ENCODE peak calls at places on chromosomes 13 and 19, in ten cellular contexts. One of them, this sample, is unnamed.

GRCh38 chr13:104809483-104809882 is 1726.0 kb downstream of the EFNB2 start:
- DNase-seq in ascending aorta: no peak
- DNase-seq in tibial nerve: no peak
- DNase-seq in thoracic aorta: no peak
- DNase-seq in prostate gland: no peak
- DNase-seq in CD8-positive, alpha-beta T cell: no peak
- DNase-seq in osteoblast: no peak
- DNase-seq in lower lobe of right lung: no peak
- DNase-seq in NT2/D1: no peak
- DNase-seq in fibroblast of lung: peak; percentile 52
- DNase-seq in this sample: no peak

GRCh38 chr13:35552172-35552844 is 75.8 kb upstream of the MAB21L1 start:
- DNase-seq in ascending aorta: no peak
- DNase-seq in tibial nerve: no peak
- DNase-seq in thoracic aorta: no peak
- DNase-seq in prostate gland: no peak
- DNase-seq in CD8-positive, alpha-beta T cell: no peak
- DNase-seq in osteoblast: no peak
- DNase-seq in lower lobe of right lung: no peak
- DNase-seq in NT2/D1: no peak
- DNase-seq in fibroblast of lung: peak; percentile 18
- DNase-seq in this sample: no peak

GRCh38 chr19:57830071-57830602 is at the start of gene ZNF587B:
- DNase-seq in ascending aorta: no peak
- DNase-seq in tibial nerve: peak; percentile 35
- DNase-seq in thoracic aorta: no peak
- DNase-seq in prostate gland: peak; percentile 35
- DNase-seq in CD8-positive, alpha-beta T cell: peak; percentile 11
- DNase-seq in osteoblast: peak; percentile 86
- DNase-seq in lower lobe of right lung: peak; percentile 67
- DNase-seq in NT2/D1: peak; percentile 85
- DNase-seq in fibroblast of lung: peak; percentile 84
- DNase-seq in this sample: peak; percentile 85

GRCh38 chr13:92967923-92968322 is 258.7 kb upstream of the GPC6 start:
- DNase-seq in ascending aorta: no peak
- DNase-seq in tibial nerve: no peak
- DNase-seq in thoracic aorta: no peak
- DNase-seq in prostate gland: no peak
- DNase-seq in CD8-positive, alpha-beta T cell: no peak
- DNase-seq in osteoblast: no peak
- DNase-seq in lower lobe of right lung: no peak
- DNase-seq in NT2/D1: no peak
- DNase-seq in fibroblast of lung: no peak
- DNase-seq in this sample: no peak

GRCh38 chr19:45664575-45664974 is 3.4 kb upstream of the GIPR start:
- DNase-seq in ascending aorta: no peak
- DNase-seq in tibial nerve: no peak
- DNase-seq in thoracic aorta: no peak
- DNase-seq in prostate gland: no peak
- DNase-seq in CD8-positive, alpha-beta T cell: no peak
- DNase-seq in osteoblast: peak; percentile 49
- DNase-seq in lower lobe of right lung: no peak
- DNase-seq in NT2/D1: no peak
- DNase-seq in fibroblast of lung: no peak
- DNase-seq in this sample: no peak

GRCh38 chr13:31476753-31477152 is 262.6 kb upstream of the RXFP2 start:
- DNase-seq in ascending aorta: no peak
- DNase-seq in tibial nerve: no peak
- DNase-seq in thoracic aorta: no peak
- DNase-seq in prostate gland: no peak
- DNase-seq in CD8-positive, alpha-beta T cell: no peak
- DNase-seq in osteoblast: peak; percentile 4
- DNase-seq in lower lobe of right lung: no peak
- DNase-seq in NT2/D1: no peak
- DNase-seq in fibroblast of lung: peak; percentile 28
- DNase-seq in this sample: no peak

GRCh38 chr13:102091231-102091630 is 310.6 kb downstream of the FGF14 start:
- DNase-seq in ascending aorta: no peak
- DNase-seq in tibial nerve: no peak
- DNase-seq in thoracic aorta: no peak
- DNase-seq in prostate gland: no peak
- DNase-seq in CD8-positive, alpha-beta T cell: no peak
- DNase-seq in osteoblast: no peak
- DNase-seq in lower lobe of right lung: no peak
- DNase-seq in NT2/D1: peak; percentile 52
- DNase-seq in fibroblast of lung: no peak
- DNase-seq in this sample: no peak

GRCh38 chr13:77893066-77893465 is 25.6 kb downstream of the EDNRB start:
- DNase-seq in ascending aorta: no peak
- DNase-seq in tibial nerve: no peak
- DNase-seq in thoracic aorta: no peak
- DNase-seq in prostate gland: no peak
- DNase-seq in CD8-positive, alpha-beta T cell: no peak
- DNase-seq in osteoblast: no peak
- DNase-seq in lower lobe of right lung: no peak
- DNase-seq in NT2/D1: no peak
- DNase-seq in fibroblast of lung: no peak
- DNase-seq in this sample: no peak

DNA sequence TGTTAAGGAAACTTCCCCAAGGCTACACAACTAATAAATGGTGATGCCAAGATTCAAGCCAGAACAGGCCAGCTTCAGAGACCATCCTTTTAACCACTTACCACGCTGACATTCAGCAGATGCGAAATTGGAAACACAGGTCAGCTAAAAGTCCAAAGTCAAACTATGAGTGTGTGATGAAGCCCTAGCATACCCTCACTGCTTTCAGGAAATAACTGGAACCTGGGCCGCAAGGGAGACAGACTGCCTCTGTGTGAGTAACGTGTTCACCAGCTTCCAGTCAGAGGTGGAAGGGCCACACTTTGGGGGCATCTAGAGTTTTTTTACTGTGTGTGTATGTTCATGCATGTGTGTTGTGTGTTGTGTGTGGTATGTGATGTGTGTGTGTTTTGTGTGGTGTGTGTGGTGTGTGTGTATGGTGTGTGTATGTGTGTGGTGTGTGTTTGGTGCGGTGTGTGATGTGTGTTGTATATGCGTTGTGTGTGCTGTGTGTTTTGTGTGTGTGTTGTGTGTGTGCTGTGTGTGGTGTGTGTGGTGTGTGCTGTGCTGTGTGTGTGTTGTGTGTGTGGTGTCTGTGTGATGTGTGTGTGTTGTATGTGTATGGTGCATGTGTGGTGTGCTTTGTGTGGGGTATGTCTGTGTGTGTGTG is 12.5 kb upstream of the PDX1 start:
- DNase-seq in ascending aorta: no peak
- DNase-seq in tibial nerve: no peak
- DNase-seq in thoracic aorta: no peak
- DNase-seq in prostate gland: no peak
- DNase-seq in CD8-positive, alpha-beta T cell: no peak
- DNase-seq in osteoblast: no peak
- DNase-seq in lower lobe of right lung: no peak
- DNase-seq in NT2/D1: no peak
- DNase-seq in fibroblast of lung: no peak
- DNase-seq in this sample: no peak
- H3K27me3 ChIP-seq in ascending aorta: no peaks in the 10 kb centered on the region
- H3K27me3 ChIP-seq in tibial nerve: no peaks in the 10 kb centered on the region
- H3K27me3 ChIP-seq in thoracic aorta: no peaks in the 10 kb centered on the region
- H3K27me3 ChIP-seq in prostate gland: no peaks in the 10 kb centered on the region
- H3K27me3 ChIP-seq in CD8-positive, alpha-beta T cell: no peaks in the 10 kb centered on the region
- H3K27me3 ChIP-seq in osteoblast: no peaks in the 10 kb centered on the region
- H3K27me3 ChIP-seq in lower lobe of right lung: peaks cover 61% of the 10 kb centered on the region
- H3K27me3 ChIP-seq in NT2/D1: peaks cover 11% of the 10 kb centered on the region
- H3K27me3 ChIP-seq in fibroblast of lung: peaks cover 4% of the 10 kb centered on the region
- H3K27me3 ChIP-seq in this sample: no peaks in the 10 kb centered on the region

GRCh38 chr13:99985243-99985874 is 3.8 kb downstream of the ZIC2 start:
- DNase-seq in ascending aorta: no peak
- DNase-seq in tibial nerve: no peak
- DNase-seq in thoracic aorta: no peak
- DNase-seq in prostate gland: no peak
- DNase-seq in CD8-positive, alpha-beta T cell: no peak
- DNase-seq in osteoblast: peak; percentile 73
- DNase-seq in lower lobe of right lung: no peak
- DNase-seq in NT2/D1: no peak
- DNase-seq in fibroblast of lung: no peak
- DNase-seq in this sample: no peak

GRCh38 chr13:99984134-99984462 is 2.5 kb downstream of the ZIC2 start:
- DNase-seq in ascending aorta: no peak
- DNase-seq in tibial nerve: no peak
- DNase-seq in thoracic aorta: no peak
- DNase-seq in prostate gland: no peak
- DNase-seq in CD8-positive, alpha-beta T cell: no peak
- DNase-seq in osteoblast: peak; percentile 60
- DNase-seq in lower lobe of right lung: no peak
- DNase-seq in NT2/D1: no peak
- DNase-seq in fibroblast of lung: no peak
- DNase-seq in this sample: no peak

GRCh38 chr13:99985886-99986527 is 4.4 kb downstream of the ZIC2 start:
- DNase-seq in ascending aorta: no peak
- DNase-seq in tibial nerve: no peak
- DNase-seq in thoracic aorta: no peak
- DNase-seq in prostate gland: no peak
- DNase-seq in CD8-positive, alpha-beta T cell: no peak
- DNase-seq in osteoblast: peak; percentile 58
- DNase-seq in lower lobe of right lung: no peak
- DNase-seq in NT2/D1: no peak
- DNase-seq in fibroblast of lung: no peak
- DNase-seq in this sample: no peak

GRCh38 chr13:99983401-99984133 is 2.0 kb downstream of the ZIC2 start:
- DNase-seq in ascending aorta: no peak
- DNase-seq in tibial nerve: no peak
- DNase-seq in thoracic aorta: no peak
- DNase-seq in prostate gland: no peak
- DNase-seq in CD8-positive, alpha-beta T cell: no peak
- DNase-seq in osteoblast: peak; percentile 69
- DNase-seq in lower lobe of right lung: no peak
- DNase-seq in NT2/D1: no peak
- DNase-seq in fibroblast of lung: no peak
- DNase-seq in this sample: no peak

DNA sequence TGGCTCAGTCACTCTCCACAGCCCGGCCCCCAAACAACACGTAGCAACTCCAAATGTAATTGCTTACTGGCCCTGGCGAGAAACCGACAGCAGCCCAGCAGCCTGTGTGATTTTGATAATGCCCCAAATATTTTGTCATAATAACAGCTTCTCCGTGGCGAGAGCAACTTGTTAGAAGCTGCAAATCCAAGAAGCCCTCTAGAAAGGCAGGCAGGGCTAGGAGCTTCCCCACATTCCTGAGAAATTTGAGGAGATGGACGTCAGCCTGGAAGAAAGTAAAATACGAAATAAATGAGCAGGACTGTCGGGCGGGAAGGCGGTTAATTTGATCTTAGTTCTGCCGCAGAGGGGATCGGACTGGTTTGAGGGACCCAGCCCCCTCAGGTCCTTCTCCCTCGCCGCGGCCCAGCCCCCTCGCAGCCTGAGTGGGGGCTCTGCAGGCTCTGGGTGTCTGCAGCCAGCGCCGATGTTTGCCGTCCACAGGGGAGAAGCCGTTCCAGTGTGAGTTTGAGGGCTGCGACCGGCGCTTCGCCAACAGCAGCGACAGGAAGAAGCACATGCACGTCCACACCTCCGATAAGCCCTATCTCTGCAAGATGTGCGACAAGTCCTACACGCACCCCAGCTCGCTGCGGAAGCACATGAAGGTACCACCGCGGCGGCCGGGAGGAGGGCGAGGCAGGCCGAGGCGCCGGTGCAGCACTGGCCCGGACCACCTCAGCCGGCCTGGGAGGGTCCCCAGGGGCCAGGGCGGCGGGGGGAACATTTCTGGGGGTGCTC is 3.1 kb downstream of the ZIC2 start:
- DNase-seq in ascending aorta: no peak
- DNase-seq in tibial nerve: no peak
- DNase-seq in thoracic aorta: no peak
- DNase-seq in prostate gland: no peak
- DNase-seq in CD8-positive, alpha-beta T cell: no peak
- DNase-seq in osteoblast: peak; percentile 79
- DNase-seq in lower lobe of right lung: no peak
- DNase-seq in NT2/D1: no peak
- DNase-seq in fibroblast of lung: no peak
- DNase-seq in this sample: no peak
- H3K27me3 ChIP-seq in ascending aorta: peaks cover 53% of the 10 kb centered on the region
- H3K27me3 ChIP-seq in tibial nerve: peaks cover 8% of the 10 kb centered on the region
- H3K27me3 ChIP-seq in thoracic aorta: peaks cover 60% of the 10 kb centered on the region
- H3K27me3 ChIP-seq in prostate gland: peaks cover 67% of the 10 kb centered on the region
- H3K27me3 ChIP-seq in CD8-positive, alpha-beta T cell: peaks cover 71% of the 10 kb centered on the region
- H3K27me3 ChIP-seq in osteoblast: peaks cover 87% of the 10 kb centered on the region
- H3K27me3 ChIP-seq in lower lobe of right lung: peaks cover 98% of the 10 kb centered on the region
- H3K27me3 ChIP-seq in NT2/D1: peaks cover 47% of the 10 kb centered on the region
- H3K27me3 ChIP-seq in fibroblast of lung: peaks cover 74% of the 10 kb centered on the region
- H3K27me3 ChIP-seq in this sample: peaks cover 77% of the 10 kb centered on the region

DNA sequence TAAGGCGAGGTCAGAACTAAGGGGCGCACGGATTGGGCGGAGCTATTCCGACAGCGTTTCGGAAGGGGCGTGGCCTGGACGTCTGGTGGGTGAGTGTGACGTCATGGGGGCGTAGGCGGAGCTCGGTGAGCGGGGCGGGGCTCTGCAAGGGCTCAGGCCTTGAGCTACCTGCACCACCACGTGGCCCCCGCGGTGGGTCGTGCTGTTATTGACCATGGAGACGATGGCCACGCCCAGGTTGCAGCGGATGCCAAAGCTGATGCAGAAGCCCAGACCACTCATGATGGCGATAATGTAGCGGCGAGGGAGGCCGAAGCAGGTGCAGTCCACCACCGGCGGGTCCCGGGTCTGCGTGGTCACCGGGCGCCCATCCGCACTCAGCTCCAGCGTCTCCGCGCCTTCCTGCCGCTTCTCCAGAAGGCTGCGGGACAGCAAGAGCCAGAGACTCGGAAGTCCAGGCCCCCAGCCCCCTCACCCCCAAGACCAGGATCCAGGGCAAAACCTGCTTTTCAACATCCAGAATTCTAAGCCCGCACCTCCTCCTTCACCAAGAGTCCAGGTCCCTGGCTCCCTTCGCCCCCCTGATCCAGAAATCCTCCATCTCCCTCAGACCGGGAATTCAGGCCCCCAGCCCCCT is 4.8 kb downstream of the SLC17A7 start:
- DNase-seq in ascending aorta: no peak
- DNase-seq in tibial nerve: no peak
- DNase-seq in thoracic aorta: no peak
- DNase-seq in prostate gland: no peak
- DNase-seq in CD8-positive, alpha-beta T cell: no peak
- DNase-seq in osteoblast: peak; percentile 69
- DNase-seq in lower lobe of right lung: no peak
- DNase-seq in NT2/D1: no peak
- DNase-seq in fibroblast of lung: no peak
- DNase-seq in this sample: no peak
- H3K27me3 ChIP-seq in ascending aorta: peaks cover 44% of the 10 kb centered on the region
- H3K27me3 ChIP-seq in tibial nerve: no peaks in the 10 kb centered on the region
- H3K27me3 ChIP-seq in thoracic aorta: peaks cover 33% of the 10 kb centered on the region
- H3K27me3 ChIP-seq in prostate gland: peaks cover 42% of the 10 kb centered on the region
- H3K27me3 ChIP-seq in CD8-positive, alpha-beta T cell: peaks cover 78% of the 10 kb centered on the region
- H3K27me3 ChIP-seq in osteoblast: peaks cover 74% of the 10 kb centered on the region
- H3K27me3 ChIP-seq in lower lobe of right lung: peaks cover 91% of the 10 kb centered on the region
- H3K27me3 ChIP-seq in NT2/D1: peaks cover 63% of the 10 kb centered on the region
- H3K27me3 ChIP-seq in fibroblast of lung: peaks cover 82% of the 10 kb centered on the region
- H3K27me3 ChIP-seq in this sample: peaks cover 19% of the 10 kb centered on the region

DNA sequence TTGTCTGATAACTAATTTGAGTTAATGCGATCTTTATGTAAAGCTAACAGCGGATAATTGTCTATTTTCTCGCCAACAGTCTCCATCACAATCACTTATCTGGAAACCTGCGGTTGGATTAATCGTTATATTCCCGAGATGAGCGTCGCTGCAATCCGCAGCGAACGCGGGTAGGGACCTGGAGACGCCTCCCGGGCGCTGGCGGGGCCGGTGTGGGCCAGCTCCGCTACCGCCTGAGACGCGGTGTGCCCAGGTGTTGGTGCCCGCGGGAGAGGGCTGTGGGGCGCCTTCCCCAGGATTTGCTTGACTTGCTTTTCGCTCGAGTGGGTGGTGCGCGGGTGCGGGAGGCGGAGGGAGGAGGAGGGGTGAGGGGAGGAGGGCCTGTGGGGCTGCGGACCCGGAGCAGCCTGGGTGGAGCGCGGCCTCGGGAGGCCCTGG is 38.3 kb downstream of the SOX1 start:
- DNase-seq in ascending aorta: no peak
- DNase-seq in tibial nerve: no peak
- DNase-seq in thoracic aorta: no peak
- DNase-seq in prostate gland: no peak
- DNase-seq in CD8-positive, alpha-beta T cell: no peak
- DNase-seq in osteoblast: no peak
- DNase-seq in lower lobe of right lung: no peak
- DNase-seq in NT2/D1: no peak
- DNase-seq in fibroblast of lung: no peak
- DNase-seq in this sample: no peak
- H3K27me3 ChIP-seq in ascending aorta: no peaks in the 10 kb centered on the region
- H3K27me3 ChIP-seq in tibial nerve: no peaks in the 10 kb centered on the region
- H3K27me3 ChIP-seq in thoracic aorta: no peaks in the 10 kb centered on the region
- H3K27me3 ChIP-seq in prostate gland: peaks cover 55% of the 10 kb centered on the region
- H3K27me3 ChIP-seq in CD8-positive, alpha-beta T cell: peaks cover 5% of the 10 kb centered on the region
- H3K27me3 ChIP-seq in osteoblast: peaks cover 6% of the 10 kb centered on the region
- H3K27me3 ChIP-seq in lower lobe of right lung: peaks cover 88% of the 10 kb centered on the region
- H3K27me3 ChIP-seq in NT2/D1: peaks cover 87% of the 10 kb centered on the region
- H3K27me3 ChIP-seq in fibroblast of lung: no peaks in the 10 kb centered on the region
- H3K27me3 ChIP-seq in this sample: peaks cover 32% of the 10 kb centered on the region